ENCODE peak calls at places on chromosomes 13 and 19, in six cellular contexts. G is tibial nerve; I is lower lobe of right lung; N is fibroblast of lung; P is naive thymus-derived CD4-positive, alpha-beta T cell; D is left lung. W is an unnamed sample.

GRCh38 chr13:21979156-21979819 is 308.4 kb downstream of the FGF9 start:
- DNase-seq in G (no peak), I (no peak), N (peak; percentile 21), P (no peak), D (peak; percentile 24), W (no peak)

GRCh38 chr19:19214892-19215291 is 3.1 kb downstream of the NCAN start:
- DNase-seq in G (no peak), I (no peak), N (peak; percentile 42), P (no peak), D (peak; percentile 74), W (no peak)

GRCh38 chr13:42997381-42997780 is 5.3 kb upstream of the EPSTI1 start:
- DNase-seq in G (no peak), I (no peak), N (no peak), P (no peak), D (no peak), W (no peak)

GRCh38 chr13:50893211-50893852 is 16.3 kb upstream of the RNASEH2B start:
- DNase-seq in G (no peak), I (no peak), N (peak; percentile 51), P (peak; percentile 49), D (no peak), W (no peak)

GRCh38 chr19:36258028-36258875 is 43.3 kb downstream of the ZNF146 start:
- DNase-seq in G (no peak), I (no peak), N (no peak), P (no peak), D (no peak), W (no peak)

GRCh38 chr13:26473571-26474230 is 83.8 kb upstream of the WASF3 start:
- DNase-seq in G (no peak), I (no peak), N (no peak), P (no peak), D (no peak), W (no peak)

GRCh38 chr19:41753159-41753558 is 2.2 kb upstream of the CEACAM6 start:
- DNase-seq in G (no peak), I (peak; percentile 87), N (peak; percentile 3), P (peak; percentile 84), D (peak; percentile 96), W (no peak)

GRCh38 chr19:56880592-56881190 is 40.2 kb upstream of the PEG3 start:
- DNase-seq in G (no peak), I (no peak), N (no peak), P (no peak), D (no peak), W (no peak)

GRCh38 chr13:73074101-73074500 is 15.3 kb downstream of the KLF5 start:
- DNase-seq in G (no peak), I (no peak), N (no peak), P (no peak), D (no peak), W (no peak)

GRCh38 chr19:16611121-16611520 is 16.9 kb downstream of the MED26 start:
- DNase-seq in G (no peak), I (peak; percentile 57), N (no peak), P (no peak), D (no peak), W (no peak)

GRCh38 chr13:73200432-73200831 is 141.6 kb downstream of the KLF5 start:
- DNase-seq in G (no peak), I (no peak), N (peak; percentile 41), P (no peak), D (no peak), W (no peak)

DNA sequence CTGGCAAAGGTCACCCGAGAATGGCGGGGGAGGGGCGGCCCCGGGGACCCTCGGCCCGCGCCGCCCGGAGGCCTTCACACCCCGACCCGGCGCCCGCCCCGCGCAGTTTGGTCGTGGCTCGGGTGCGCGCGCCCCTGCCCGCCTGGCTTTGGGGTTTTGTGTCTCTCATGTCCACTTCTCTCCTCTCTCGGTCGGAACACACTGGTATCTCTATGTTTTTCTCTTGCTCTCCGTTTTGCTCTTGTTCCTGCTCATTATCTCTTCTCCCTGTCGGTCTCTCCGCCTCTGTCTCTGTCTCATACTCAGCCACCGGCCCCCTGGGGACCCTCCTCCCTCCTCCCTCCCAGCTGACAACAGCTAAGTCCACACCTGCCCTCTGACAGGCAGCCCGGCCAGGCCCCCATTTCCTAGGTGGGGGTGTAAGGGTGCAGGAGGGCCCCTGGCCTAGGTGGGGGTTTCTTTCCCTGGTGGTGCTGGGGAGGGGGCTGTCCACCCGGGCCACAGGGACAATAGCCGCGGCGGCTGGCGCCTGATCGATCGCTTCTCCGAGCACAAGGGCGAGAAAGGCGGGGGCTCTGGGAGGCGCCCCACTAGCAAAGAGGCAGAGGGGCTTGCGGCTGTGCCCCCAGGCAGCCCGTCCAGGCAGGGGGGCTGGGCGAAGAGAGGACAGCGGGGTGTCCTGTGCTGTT is 2.3 kb downstream of the ONECUT3 start:
- DNase-seq in G (no peak), I (no peak), N (no peak), P (no peak), D (peak; percentile 65), W (no peak)
- H3K4me1 ChIP-seq in G (peaks cover 5% of the 10 kb centered on the region), I (peaks cover 11% of the 10 kb centered on the region), N (no peaks in the 10 kb centered on the region), P (no peaks in the 10 kb centered on the region), D (no peaks in the 10 kb centered on the region), W (no peaks in the 10 kb centered on the region)

DNA sequence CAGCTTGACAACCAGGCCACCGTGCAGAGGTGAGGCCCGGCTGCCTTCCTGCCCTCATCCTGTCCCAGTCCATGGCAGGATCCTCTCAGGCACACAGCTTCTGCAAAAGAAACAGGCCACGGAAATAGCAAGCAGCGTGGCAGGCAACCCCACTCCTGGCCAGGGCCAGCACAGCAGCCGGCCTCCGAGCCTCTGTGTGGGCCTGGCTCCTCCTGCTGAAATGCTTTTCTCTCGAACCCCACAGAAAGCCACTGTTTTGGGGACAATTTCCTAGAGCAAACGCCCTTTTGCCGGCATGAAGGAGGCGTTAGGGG is 39.5 kb upstream of the F7 start:
- DNase-seq in G (no peak), I (no peak), N (no peak), P (no peak), D (peak; percentile 30), W (no peak)
- H3K27ac ChIP-seq in G (no peak overlapping the region), I (no peak overlapping the region), N (no peak overlapping the region), P (no peak overlapping the region), D (no peak overlapping the region), W (no peak overlapping the region)

GRCh38 chr13:30998548-30999140 is 66.2 kb downstream of the TEX26 start:
- DNase-seq in G (no peak), I (no peak), N (peak; percentile 42), P (no peak), D (no peak), W (no peak)

GRCh38 chr13:31005066-31005465 is 72.6 kb downstream of the TEX26 start:
- DNase-seq in G (no peak), I (no peak), N (no peak), P (no peak), D (peak; percentile 74), W (no peak)

GRCh38 chr13:31000889-31001288 is 68.4 kb downstream of the TEX26 start:
- DNase-seq in G (no peak), I (no peak), N (no peak), P (no peak), D (no peak), W (no peak)

GRCh38 chr13:30997697-30998547 is 65.5 kb downstream of the TEX26 start:
- DNase-seq in G (no peak), I (no peak), N (no peak), P (no peak), D (no peak), W (no peak)

GRCh38 chr13:31001647-31002046 is 69.2 kb downstream of the TEX26 start:
- DNase-seq in G (no peak), I (no peak), N (no peak), P (no peak), D (no peak), W (no peak)
- H3K4me3 ChIP-seq in G (no peak overlapping the region), I (no peak overlapping the region), N (no peak overlapping the region), P (no peak overlapping the region), D (no peak overlapping the region), W (no peak overlapping the region)

DNA sequence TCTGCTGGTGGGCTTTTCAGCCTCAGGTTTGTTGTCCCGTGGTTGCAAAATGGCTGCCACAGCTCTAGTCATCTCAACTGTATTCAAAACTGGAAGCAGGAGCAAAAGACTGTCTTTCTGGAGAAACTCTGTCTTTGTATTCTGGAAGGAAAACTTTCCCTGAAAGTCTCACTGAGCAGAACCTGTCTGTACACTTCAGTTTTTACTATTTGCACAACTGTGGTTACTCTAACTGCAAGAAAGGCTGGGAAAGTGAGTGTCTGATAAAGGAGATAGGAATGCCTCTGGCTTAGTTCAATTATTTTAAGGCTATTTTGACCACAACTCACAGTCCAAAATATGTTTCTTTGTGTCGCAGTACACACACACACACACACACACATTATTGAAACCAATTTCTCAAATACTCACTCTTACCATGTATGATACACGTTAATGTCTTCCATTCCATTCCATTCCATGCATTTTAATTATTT is 49.7 kb upstream of the EHD2 start:
- DNase-seq in G (no peak), I (no peak), N (peak; percentile 96), P (no peak), D (no peak), W (no peak)
- H3K4me1 ChIP-seq in G (peaks cover 57% of the 10 kb centered on the region), I (peaks cover 69% of the 10 kb centered on the region), N (peaks cover 24% of the 10 kb centered on the region), P (no peaks in the 10 kb centered on the region), D (peaks cover 37% of the 10 kb centered on the region), W (peaks cover 71% of the 10 kb centered on the region)